ENCODE peak calls at places on chromosomes 2 and 18, in five cellular contexts. P is astrocyte of the cerebellum, A is NCI-H1417, F is nephron progenitor cell, N is NT2/D1. Z is an unnamed sample.

GRCh38 chr2:148545387-148546256 is 98.9 kb upstream of the EPC2 start:
- DNase-seq in P (no peak), A (no peak), F (no peak), N (no peak), Z (no peak)

GRCh38 chr2:170122883-170123547 is 54.9 kb upstream of the MYO3B start:
- DNase-seq in P (no peak), A (no peak), F (no peak), N (no peak), Z (no peak)

GRCh38 chr2:241882090-241882625 is 12.6 kb downstream of the RTP5 start:
- DNase-seq in P (no peak), A (peak), F (peak), N (no peak), Z (no peak)

GRCh38 chr18:49561377-49562193 is at the start of gene LIPG:
- DNase-seq in P (peak), A (peak), F (peak), N (no peak), Z (peak)

GRCh38 chr2:78351208-78351607 is 674.3 kb upstream of the REG3G start:
- DNase-seq in P (no peak), A (no peak), F (no peak), N (no peak), Z (no peak)

GRCh38 chr2:85853499-85854165 is 35.2 kb downstream of the ST3GAL5 start:
- DNase-seq in P (no peak), A (no peak), F (no peak), N (no peak), Z (no peak)

GRCh38 chr2:213149949-213150314 is 1.5 kb downstream of the IKZF2 start:
- DNase-seq in P (no peak), A (no peak), F (no peak), N (no peak), Z (peak)

GRCh38 chr2:55245411-55245810 is 12.9 kb downstream of the RPS27A start:
- DNase-seq in P (no peak), A (no peak), F (no peak), N (no peak), Z (no peak)

GRCh38 chr2:53018830-53019425 is 748.7 kb upstream of the CHAC2 start:
- DNase-seq in P (no peak), A (no peak), F (no peak), N (no peak), Z (no peak)

GRCh38 chr2:143960177-143960576 is 559.7 kb downstream of the ZEB2 start:
- DNase-seq in P (no peak), A (peak), F (no peak), N (no peak), Z (no peak)

GRCh38 chr18:46335551-46336059 is 231.4 kb downstream of the HAUS1 start:
- DNase-seq in P (no peak), A (no peak), F (peak), N (no peak), Z (peak)

GRCh38 chr2:168521342-168521741 is 65.3 kb downstream of the CERS6 start:
- DNase-seq in P (no peak), A (peak), F (no peak), N (no peak), Z (no peak)